ENCODE peak calls at places on chromosomes 7 and 10, in eight cellular contexts. F, D, E, N, J, V, B and T are unnamed samples.

GRCh38 chr7:111474723-111475418 is 87.4 kb downstream of the IMMP2L start:
- DNase-seq in J (no peak), D (no peak), F (no peak), B (no peak), V (no peak), E (no peak), N (no peak), T (no peak)

GRCh38 chr10:12707461-12708185 is 293.9 kb downstream of the CCDC3 start:
- DNase-seq in B (no peak), D (no peak), N (no peak), E (no peak), V (peak; percentile 60), J (no peak), F (no peak), T (no peak)

GRCh38 chr10:31751401-31752080 is 177.1 kb downstream of the ARHGAP12 start:
- DNase-seq in J (no peak), N (no peak), F (no peak), V (no peak), E (no peak), B (no peak), D (no peak), T (no peak)

GRCh38 chr7:125122225-125122624 is 192.6 kb upstream of the POT1 start:
- DNase-seq in F (no peak), V (no peak), B (no peak), E (no peak), J (no peak), N (no peak), D (no peak), T (no peak)

GRCh38 chr10:48454302-48455054 is 148.0 kb downstream of the MAPK8 start:
- DNase-seq in D (no peak), E (no peak), F (no peak), V (no peak), B (no peak), J (no peak), N (no peak), T (no peak)

GRCh38 chr10:106044511-106044910 is 1120.0 kb downstream of the SORCS1 start:
- DNase-seq in F (no peak), B (no peak), J (no peak), V (no peak), D (no peak), N (no peak), E (no peak), T (no peak)

GRCh38 chr10:42615419-42615818 is 23.0 kb downstream of the ZNF33B start:
- DNase-seq in N (no peak), D (no peak), V (no peak), E (no peak), J (no peak), F (no peak), B (no peak), T (no peak)

GRCh38 chr10:131841669-131842139 is 59.1 kb upstream of the PPP2R2D start:
- DNase-seq in E (no peak), B (no peak), V (no peak), F (no peak), N (no peak), D (peak; percentile 59), J (no peak), T (no peak)

GRCh38 chr10:76291175-76291574 is 859.8 kb downstream of the LRMDA start:
- DNase-seq in E (no peak), B (no peak), D (no peak), N (no peak), V (no peak), J (no peak), F (no peak), T (no peak)

GRCh38 chr10:103127241-103127640 is 65.8 kb downstream of the NT5C2 start:
- DNase-seq in D (no peak), B (no peak), F (no peak), V (no peak), N (no peak), J (no peak), E (no peak), T (no peak)

GRCh38 chr7:151063212-151063561 is 3.8 kb downstream of the SLC4A2 start:
- DNase-seq in V (no peak), D (no peak), J (no peak), F (no peak), B (no peak), E (no peak), N (no peak), T (no peak)

GRCh38 chr10:102515724-102516123 is 12.0 kb downstream of the SUFU start:
- DNase-seq in N (no peak), J (no peak), D (no peak), B (no peak), V (no peak), F (no peak), E (no peak), T (no peak)

GRCh38 chr10:36185096-36185495 is 543.0 kb upstream of the FZD8 start:
- DNase-seq in D (peak; percentile 63), V (no peak), J (no peak), F (no peak), B (no peak), N (no peak), E (no peak), T (no peak)

GRCh38 chr10:48287417-48288391 is 13.2 kb upstream of the FRMPD2 start:
- DNase-seq in F (no peak), V (no peak), N (no peak), J (no peak), D (peak; percentile 89), E (peak; percentile 73), B (no peak), T (no peak)

GRCh38 chr7:111842489-111842888 is 280.2 kb upstream of the IMMP2L start:
- DNase-seq in J (no peak), V (no peak), E (no peak), N (no peak), B (no peak), D (no peak), F (no peak), T (no peak)

GRCh38 chr7:64087501-64087900 is 42.3 kb downstream of the ZNF727 start:
- DNase-seq in J (no peak), E (no peak), N (no peak), F (no peak), V (no peak), D (no peak), B (no peak), T (no peak)

GRCh38 chr7:125468855-125469174 is 539.2 kb upstream of the POT1 start:
- DNase-seq in J (no peak), F (no peak), D (peak; percentile 51), B (no peak), V (no peak), E (no peak), N (no peak), T (no peak)

GRCh38 chr7:36226151-36226550 is 73.1 kb downstream of the EEPD1 start:
- DNase-seq in J (no peak), N (no peak), F (no peak), B (no peak), V (no peak), D (no peak), E (no peak), T (no peak)

GRCh38 chr10:31320598-31321211 is 1.7 kb downstream of the ZEB1 start:
- DNase-seq in N (no peak), B (no peak), F (peak; percentile 21), V (peak; percentile 43), J (no peak), E (peak; percentile 66), D (peak; percentile 76), T (no peak)

GRCh38 chr7:25664593-25664992 is 436.3 kb upstream of the NPVF start:
- DNase-seq in E (no peak), N (no peak), J (no peak), F (no peak), B (no peak), V (no peak), D (no peak), T (no peak)